ENCODE peak calls at places on chromosomes 5 and 9, in ten cellular contexts. Z is left ventricle myocardium inferior; X is gastrocnemius medialis; A is cardiac muscle cell; V is mesendoderm; U is CD8-positive, alpha-beta T cell; J is tibial artery; Y is tibial nerve; H is BE2C; I is fibroblast of lung. F is an unnamed sample.

GRCh38 chr5:14231156-14231555 is 88.0 kb downstream of the TRIO start:
- DNase-seq in Z (no peak), X (no peak), A (no peak), V (no peak), U (no peak), J (no peak), Y (no peak), H (no peak), I (peak; percentile 28), F (no peak)

GRCh38 chr9:136019681-136020060 is 58.5 kb upstream of the UBAC1 start:
- DNase-seq in Z (peak; percentile 15), X (no peak), A (no peak), V (no peak), U (no peak), J (peak; percentile 14), Y (no peak), H (peak; percentile 4), I (no peak), F (no peak)

GRCh38 chr5:179319741-179320281 is 25.4 kb downstream of the ADAMTS2 start:
- DNase-seq in Z (no peak), X (no peak), A (peak; percentile 71), V (no peak), U (no peak), J (peak; percentile 62), Y (no peak), H (no peak), I (peak; percentile 52), F (peak; percentile 63)

GRCh38 chr5:17670353-17670752 is 36.1 kb downstream of the TAF11L14 start:
- DNase-seq in Z (no peak), X (no peak), A (no peak), V (no peak), U (no peak), J (no peak), Y (no peak), H (no peak), I (no peak), F (peak; percentile 70)

GRCh38 chr5:115559524-115559923 is 14.9 kb upstream of the FEM1C start:
- DNase-seq in Z (no peak), X (no peak), A (no peak), V (no peak), U (no peak), J (no peak), Y (no peak), H (no peak), I (peak; percentile 62), F (no peak)

GRCh38 chr5:109566361-109566760 is 123.4 kb upstream of the MAN2A1 start:
- DNase-seq in Z (no peak), X (no peak), A (no peak), V (no peak), U (no peak), J (no peak), Y (no peak), H (no peak), I (no peak), F (no peak)

GRCh38 chr5:2759696-2760461 is 8.4 kb upstream of the IRX2 start:
- DNase-seq in Z (no peak), X (no peak), A (no peak), V (no peak), U (no peak), J (no peak), Y (no peak), H (no peak), I (no peak), F (no peak)

GRCh38 chr5:109529520-109529919 is 119.7 kb upstream of the PJA2 start:
- DNase-seq in Z (no peak), X (no peak), A (peak; percentile 73), V (no peak), U (no peak), J (peak; percentile 31), Y (no peak), H (no peak), I (peak; percentile 66), F (no peak)

GRCh38 chr5:53008751-53009150 is 19.6 kb downstream of the ITGA2 start:
- DNase-seq in Z (no peak), X (no peak), A (no peak), V (no peak), U (no peak), J (no peak), Y (no peak), H (no peak), I (no peak), F (no peak)

GRCh38 chr9:133031130-133031422 is 279 bp downstream of the GTF3C5 start:
- DNase-seq in Z (no peak), X (no peak), A (no peak), V (no peak), U (no peak), J (no peak), Y (no peak), H (no peak), I (no peak), F (no peak)

GRCh38 chr5:179823937-179824744 is 3.4 kb downstream of the SQSTM1 start:
- DNase-seq in Z (no peak), X (no peak), A (no peak), V (no peak), U (no peak), J (no peak), Y (no peak), H (no peak), I (no peak), F (peak; percentile 78)

GRCh38 chr9:97484134-97484533 is 17.3 kb upstream of the TMOD1 start:
- DNase-seq in Z (no peak), X (no peak), A (no peak), V (no peak), U (no peak), J (no peak), Y (no peak), H (no peak), I (no peak), F (no peak)

GRCh38 chr5:50975840-50976239 is 309.4 kb downstream of the PARP8 start:
- DNase-seq in Z (no peak), X (no peak), A (no peak), V (no peak), U (no peak), J (no peak), Y (no peak), H (no peak), I (no peak), F (no peak)

GRCh38 chr5:119338326-119338957 is 17.4 kb upstream of the TNFAIP8 start:
- DNase-seq in Z (no peak), X (no peak), A (no peak), V (no peak), U (no peak), J (no peak), Y (no peak), H (no peak), I (no peak), F (no peak)
- H3K4me1 ChIP-seq in Z (peaks cover 65% of the 10 kb centered on the region), X (peaks cover 3% of the 10 kb centered on the region), A (peaks cover 53% of the 10 kb centered on the region), V (no peaks in the 10 kb centered on the region), U (peaks cover 97% of the 10 kb centered on the region), J (peaks cover 10% of the 10 kb centered on the region), Y (no peaks in the 10 kb centered on the region), H (no peaks in the 10 kb centered on the region), I (peaks cover 2% of the 10 kb centered on the region), F (peaks cover 90% of the 10 kb centered on the region)

DNA sequence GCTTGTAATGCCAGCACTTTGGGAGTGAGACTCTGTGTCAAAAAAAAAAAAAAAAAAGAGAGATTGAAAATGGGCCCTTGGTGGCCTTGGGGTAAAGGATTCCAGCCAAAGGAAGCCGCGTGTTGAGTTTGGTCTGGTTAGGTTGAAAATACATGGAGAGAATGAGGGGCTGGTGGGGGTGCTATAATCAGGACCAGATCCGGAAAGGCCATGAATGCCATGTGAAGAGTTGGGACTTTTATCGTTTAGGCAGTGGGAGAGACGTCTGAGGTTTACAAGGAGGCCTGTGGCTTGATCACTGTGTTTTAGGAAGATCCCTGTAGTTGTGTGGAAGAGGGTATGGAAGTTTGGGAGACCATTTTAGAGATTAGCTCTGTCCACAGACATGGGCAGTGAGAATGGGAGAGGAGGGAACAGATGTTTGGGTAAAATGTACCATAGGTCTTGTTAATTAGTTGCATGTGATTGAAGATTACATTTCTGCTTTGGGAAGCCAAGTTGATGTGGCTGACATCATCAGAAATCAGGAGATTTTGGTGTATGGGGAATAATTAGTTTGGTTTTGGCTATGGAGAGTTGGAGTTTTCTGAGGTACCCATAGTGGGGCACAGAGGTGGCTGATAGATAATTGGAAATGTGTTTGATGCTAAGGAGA is 3.5 kb downstream of the MSANTD3 start:
- DNase-seq in Z (no peak), X (no peak), A (no peak), V (no peak), U (no peak), J (no peak), Y (no peak), H (no peak), I (peak; percentile 58), F (no peak)
- H3K4me3 ChIP-seq in Z (no peak overlapping the region), X (no peak overlapping the region), A (no peak overlapping the region), V (no peak overlapping the region), U (no peak overlapping the region), J (no peak overlapping the region), Y (no peak overlapping the region), H (no peak overlapping the region), I (no peak overlapping the region), F (no peak overlapping the region)

GRCh38 chr9:34176089-34176488 is 2.8 kb upstream of the UBAP1 start:
- DNase-seq in Z (no peak), X (no peak), A (no peak), V (peak; percentile 23), U (no peak), J (no peak), Y (no peak), H (no peak), I (no peak), F (no peak)

GRCh38 chr9:34178698-34179527 is at the start of gene UBAP1:
- DNase-seq in Z (peak; percentile 96), X (peak; percentile 96), A (peak; percentile 99), V (peak; percentile 99), U (peak; percentile 93), J (peak; percentile 98), Y (peak; percentile 94), H (peak; percentile 97), I (peak; percentile 97), F (peak; percentile 98)

GRCh38 chr9:34177906-34178697 is 741 bp upstream of the UBAP1 start:
- DNase-seq in Z (no peak), X (no peak), A (no peak), V (peak; percentile 11), U (peak; percentile 14), J (no peak), Y (no peak), H (no peak), I (no peak), F (peak; percentile 82)

DNA sequence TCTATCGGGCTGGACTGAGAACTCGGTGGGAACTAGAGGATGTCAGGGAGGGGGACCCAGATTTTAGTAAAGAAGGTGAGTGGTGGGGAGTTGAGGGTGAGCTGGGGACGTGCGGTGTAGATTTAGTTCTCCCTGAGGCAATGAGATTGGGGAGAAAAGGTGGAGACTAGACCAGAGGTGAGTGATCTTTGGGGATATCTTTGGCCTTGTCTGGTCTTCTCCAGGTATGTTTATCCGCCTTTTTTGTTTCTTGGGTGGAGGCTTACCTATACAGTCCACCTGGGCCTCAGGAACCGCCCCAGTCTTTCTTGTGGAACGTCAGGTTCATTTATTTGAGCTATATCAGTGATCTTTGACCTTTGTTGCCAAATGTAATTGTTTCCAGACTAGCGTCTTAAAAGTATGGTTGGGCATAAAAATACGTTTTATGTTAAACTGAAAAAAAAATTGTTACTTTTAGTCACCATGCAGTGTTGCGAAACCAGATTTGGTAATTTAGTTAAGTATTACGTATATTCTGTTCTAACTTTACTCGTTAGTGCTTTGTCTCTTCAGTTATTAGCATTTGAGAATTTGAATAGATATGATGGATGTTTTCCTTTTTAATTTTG is 790 bp downstream of the UBAP1 start:
- DNase-seq in Z (no peak), X (no peak), A (peak; percentile 76), V (no peak), U (no peak), J (no peak), Y (no peak), H (no peak), I (peak; percentile 87), F (no peak)
- H3K4me1 ChIP-seq in Z (peaks cover 31% of the 10 kb centered on the region), X (peaks cover 9% of the 10 kb centered on the region), A (peaks cover 12% of the 10 kb centered on the region), V (no peaks in the 10 kb centered on the region), U (peaks cover 9% of the 10 kb centered on the region), J (peaks cover 9% of the 10 kb centered on the region), Y (peaks cover 5% of the 10 kb centered on the region), H (peaks cover 5% of the 10 kb centered on the region), I (no peaks in the 10 kb centered on the region), F (peaks cover 42% of the 10 kb centered on the region)

GRCh38 chr5:160260006-160260775 is 30.9 kb downstream of the FABP6 start:
- DNase-seq in Z (no peak), X (no peak), A (no peak), V (peak; percentile 78), U (no peak), J (no peak), Y (no peak), H (no peak), I (no peak), F (peak; percentile 61)
- H3K4me3 ChIP-seq in Z (no peak overlapping the region), X (no peak overlapping the region), A (no peak overlapping the region), V (no peak overlapping the region), U (no peak overlapping the region), J (no peak overlapping the region), Y (no peak overlapping the region), H (no peak overlapping the region), I (no peak overlapping the region), F (no peak overlapping the region)